ENCODE peak calls at places on chromosome 14, in seven cellular contexts. K is lower leg skin, D is NB4, R is A549, M is Peyer's patch, X is tibial nerve, F is GM12891. E is an unnamed sample.

GRCh38 chr14:21748869-21749303 is 75.3 kb upstream of the OR4E1 start:
- DNase-seq in K (no peak), D (peak; percentile 67), R (peak; percentile 58), M (no peak), X (peak; percentile 20), F (no peak), E (no peak)

GRCh38 chr14:36605506-36605857 is 23.1 kb upstream of the NKX2-8 start:
- DNase-seq in K (no peak), D (peak; percentile 4), R (no peak), M (no peak), X (no peak), F (no peak), E (no peak)

GRCh38 chr14:99119554-99119953 is 152.4 kb downstream of the BCL11B start:
- DNase-seq in K (peak; percentile 65), D (no peak), R (no peak), M (no peak), X (no peak), F (no peak), E (peak; percentile 34)

GRCh38 chr14:53545217-53545616 is 392.1 kb upstream of the DDHD1 start:
- DNase-seq in K (no peak), D (no peak), R (no peak), M (no peak), X (no peak), F (no peak), E (no peak)

GRCh38 chr14:25431211-25432076 is 381.5 kb upstream of the STXBP6 start:
- DNase-seq in K (no peak), D (peak; percentile 57), R (peak; percentile 50), M (no peak), X (no peak), F (peak; percentile 8), E (no peak)

GRCh38 chr14:79375336-79375735 is 836.0 kb downstream of the DIO2 start:
- DNase-seq in K (no peak), D (no peak), R (no peak), M (no peak), X (no peak), F (no peak), E (no peak)

GRCh38 chr14:38366374-38366773 is 110.5 kb upstream of the CLEC14A start:
- DNase-seq in K (no peak), D (no peak), R (no peak), M (no peak), X (no peak), F (no peak), E (no peak)

GRCh38 chr14:27958757-27959156 is 807.8 kb upstream of the FOXG1 start:
- DNase-seq in K (no peak), D (no peak), R (no peak), M (no peak), X (no peak), F (no peak), E (no peak)

GRCh38 chr14:99552021-99552553 is 51.9 kb downstream of the CCDC85C start:
- DNase-seq in K (no peak), D (no peak), R (no peak), M (no peak), X (no peak), F (no peak), E (no peak)

GRCh38 chr14:38755036-38755435 is 348.0 kb downstream of the SEC23A start:
- DNase-seq in K (no peak), D (no peak), R (no peak), M (no peak), X (no peak), F (no peak), E (no peak)

GRCh38 chr14:61281186-61281676 is at the start of gene TMEM30B:
- DNase-seq in K (peak; percentile 91), D (no peak), R (no peak), M (no peak), X (no peak), F (no peak), E (no peak)

GRCh38 chr14:46215801-46216200 is 435.8 kb downstream of the RPL10L start:
- DNase-seq in K (no peak), D (no peak), R (no peak), M (no peak), X (no peak), F (no peak), E (no peak)

GRCh38 chr14:20855652-20856291 is 35.4 kb upstream of the RNASE3 start:
- DNase-seq in K (no peak), D (peak; percentile 80), R (peak; percentile 83), M (peak; percentile 66), X (no peak), F (peak; percentile 46), E (no peak)

GRCh38 chr14:101791919-101792572 is 30.5 kb downstream of the PPP2R5C start:
- DNase-seq in K (no peak), D (no peak), R (no peak), M (no peak), X (no peak), F (no peak), E (no peak)

GRCh38 chr14:99382071-99382640 is 98.5 kb downstream of the SETD3 start:
- DNase-seq in K (peak; percentile 75), D (no peak), R (no peak), M (no peak), X (no peak), F (no peak), E (no peak)

GRCh38 chr14:75711796-75712211 is 50.8 kb downstream of the TTLL5 start:
- DNase-seq in K (peak; percentile 87), D (no peak), R (peak; percentile 68), M (no peak), X (no peak), F (no peak), E (no peak)

GRCh38 chr14:45757655-45758054 is 504.7 kb upstream of the MIS18BP1 start:
- DNase-seq in K (no peak), D (no peak), R (no peak), M (no peak), X (no peak), F (no peak), E (no peak)

GRCh38 chr14:58772814-58773620 is 135.3 kb downstream of the DACT1 start:
- DNase-seq in K (no peak), D (no peak), R (no peak), M (no peak), X (no peak), F (no peak), E (no peak)

GRCh38 chr14:67526676-67527459 is 6.2 kb upstream of the PLEKHH1 start:
- DNase-seq in K (peak; percentile 79), D (peak; percentile 70), R (peak; percentile 71), M (peak; percentile 40), X (no peak), F (no peak), E (no peak)

GRCh38 chr14:103716091-103716801 is 636 bp downstream of the ZFYVE21 start:
- DNase-seq in K (no peak), D (peak; percentile 46), R (no peak), M (no peak), X (no peak), F (peak; percentile 54), E (no peak)
- TF ChIP-seq POLR2A in K (no peak), D (no peak), R (no peak), M (no peak), X (no peak), F (no peak), E (no peak)

DNA sequence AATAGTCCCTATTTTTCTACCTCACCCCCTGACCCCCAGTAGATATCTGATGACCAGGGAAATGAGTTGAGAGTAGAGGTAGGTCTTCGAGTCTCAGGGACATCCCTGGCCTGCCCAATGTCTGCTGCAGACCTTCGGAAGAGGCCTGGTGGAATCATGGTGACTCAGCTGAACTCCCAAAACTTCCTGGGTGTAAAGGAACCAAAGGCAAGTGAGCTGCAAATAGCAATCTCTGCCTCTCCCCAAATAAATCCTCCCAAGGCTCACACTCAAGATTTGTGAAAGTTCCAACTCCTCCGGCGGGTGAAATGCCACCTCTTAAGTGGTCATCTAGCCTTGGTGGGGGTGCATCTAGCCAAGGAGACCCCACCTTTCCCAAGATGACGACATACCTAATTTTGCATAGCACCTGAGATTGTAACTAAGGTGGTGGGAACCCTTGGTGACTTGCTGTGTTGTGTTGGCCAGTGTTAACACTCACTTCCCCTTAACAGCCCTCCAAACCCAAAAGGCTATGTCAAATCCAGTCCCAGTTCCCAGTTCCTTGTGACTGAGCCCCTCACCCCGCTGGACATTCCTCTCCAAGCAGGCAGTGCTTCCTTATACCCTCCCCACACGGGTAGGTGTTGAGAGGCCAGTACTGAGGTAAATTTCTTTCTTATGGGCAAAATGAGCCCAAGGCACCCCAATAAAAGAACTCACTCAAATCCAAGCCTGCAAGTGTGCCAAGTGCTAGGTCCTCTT is 6.2 kb downstream of the ZFP36L1 start:
- DNase-seq in K (peak; percentile 86), D (no peak), R (peak; percentile 86), M (peak; percentile 19), X (no peak), F (no peak), E (no peak)
- TF ChIP-seq POLR2A in K (no peak), D (no peak), R (no peak), M (no peak), X (no peak), F (no peak), E (no peak)

GRCh38 chr14:23636317-23637211 is at the start of gene DHRS2:
- DNase-seq in K (peak; percentile 59), D (no peak), R (no peak), M (no peak), X (no peak), F (no peak), E (no peak)
- TF ChIP-seq POLR2A in K (no peak), D (no peak), R (no peak), M (no peak), X (no peak), F (no peak), E (no peak)

GRCh38 chr14:23006544-23007419 is 3.2 kb downstream of the C14orf93 start:
- DNase-seq in K (peak; percentile 99), D (peak; percentile 98), R (peak; percentile 99), M (peak; percentile 94), X (peak; percentile 91), F (peak; percentile 80), E (peak; percentile 98)

GRCh38 chr14:23013056-23014054 is 3.4 kb upstream of the C14orf93 start:
- DNase-seq in K (peak; percentile 29), D (no peak), R (no peak), M (no peak), X (no peak), F (no peak), E (no peak)

GRCh38 chr14:23008836-23009235 is 1.1 kb downstream of the C14orf93 start:
- DNase-seq in K (no peak), D (peak; percentile 70), R (no peak), M (no peak), X (no peak), F (no peak), E (no peak)

GRCh38 chr14:23009483-23009938 is 432 bp downstream of the C14orf93 start:
- DNase-seq in K (peak; percentile 23), D (peak; percentile 41), R (no peak), M (no peak), X (no peak), F (no peak), E (no peak)

DNA sequence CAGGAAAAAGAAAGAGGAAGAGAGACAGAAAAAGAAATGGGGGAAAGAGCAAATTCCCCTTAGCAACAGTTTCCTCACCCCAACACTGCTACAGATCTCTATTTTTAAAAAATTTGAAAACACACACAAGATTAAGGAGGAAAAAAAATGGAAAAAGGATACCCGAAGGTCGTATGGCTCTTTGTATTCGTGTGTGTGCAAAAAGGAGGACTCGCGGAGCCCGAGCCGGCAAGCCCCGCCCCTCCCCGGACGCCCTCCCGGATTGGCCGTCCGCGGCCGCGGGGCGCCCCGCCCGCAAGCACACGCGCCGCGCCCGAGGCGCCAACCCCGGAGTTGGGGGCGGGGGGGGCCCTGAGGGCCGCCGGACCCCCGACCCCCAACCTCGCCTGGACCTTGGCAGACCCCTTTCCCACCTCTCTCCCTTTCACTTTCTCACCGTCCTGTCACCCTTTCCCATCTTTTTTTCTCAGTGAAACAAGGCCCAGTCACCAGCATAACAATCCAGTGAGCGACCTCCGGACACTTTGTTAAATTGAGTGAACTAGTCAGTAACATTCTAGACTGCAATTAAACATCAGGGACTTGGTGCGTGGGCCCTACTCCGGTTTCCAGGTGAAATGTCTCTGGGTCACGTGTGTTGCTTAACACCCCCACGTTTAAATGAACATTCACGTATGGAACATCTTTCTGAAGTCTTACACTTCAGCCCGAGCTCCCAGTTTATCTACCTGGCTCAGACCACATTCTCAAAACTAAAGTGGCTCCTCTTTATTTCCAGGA is at the start of gene C14orf93:
- DNase-seq in K (peak; percentile 97), D (peak; percentile 82), R (peak; percentile 73), M (peak; percentile 76), X (peak; percentile 70), F (peak; percentile 83), E (no peak)
- TF ChIP-seq POLR2A in K (no peak), D (peak; percentile 65), R (peak; percentile 34), M (no peak), X (peak; percentile 50), F (no peak), E (no peak)

E was measured in esophagus muscularis mucosa.